ENCODE peak calls at places on chromosomes 7 and 10, in eight cellular contexts. W is fibroblast of lung, H is SHP77 treated with DMSO at 0.1 percent for 48 hours, S is ACHN, T is NCI-H2107, I is endothelial cell of umbilical vein, D is M059J, N is T-helper 9 cell. C is an unnamed sample.

GRCh38 chr10:109018892-109019507 is 904.3 kb downstream of the XPNPEP1 start:
- DNase-seq in D (peak), T (no peak), N (no peak), S (peak), H (no peak), I (no peak), W (peak), C (no peak)

GRCh38 chr7:133237545-133237944 is 15.3 kb upstream of the EXOC4 start:
- DNase-seq in H (no peak), D (no peak), T (no peak), W (no peak), S (no peak), N (no peak), I (no peak), C (no peak)

GRCh38 chr7:106285801-106286492 is 1.2 kb upstream of the NAMPT start:
- DNase-seq in T (no peak), I (peak), W (peak), N (no peak), S (no peak), D (peak), H (no peak), C (no peak)

GRCh38 chr7:23467731-23468720 is 2.3 kb downstream of the IGF2BP3 start:
- DNase-seq in I (peak), W (peak), S (no peak), T (no peak), N (no peak), H (peak), D (peak), C (no peak)

GRCh38 chr7:73824986-73825385 is 5.8 kb upstream of the CLDN4 start:
- DNase-seq in N (no peak), D (no peak), I (no peak), S (no peak), T (no peak), H (no peak), W (no peak), C (peak)

GRCh38 chr10:70771311-70772194 is 13.6 kb downstream of the TBATA start:
- DNase-seq in I (no peak), W (no peak), S (no peak), N (no peak), D (no peak), H (no peak), T (no peak), C (no peak)

GRCh38 chr10:73850205-73850604 is 24.1 kb downstream of the CAMK2G start:
- DNase-seq in D (no peak), T (no peak), H (no peak), I (no peak), N (no peak), W (no peak), S (no peak), C (no peak)

GRCh38 chr7:105866124-105866801 is 10.1 kb downstream of the ATXN7L1 start:
- DNase-seq in D (no peak), I (no peak), T (no peak), S (no peak), W (no peak), N (no peak), H (no peak), C (no peak)